ENCODE peak calls at places on chromosomes 2 and 18, in four cellular contexts. One of them, this sample, is unnamed. For H3K4me1, the result is how much of the 10 kb centered on the place peaks cover.

GRCh38 chr18:60466671-60467070 is 94.1 kb upstream of the MC4R start:
- DNase-seq in mucosa of descending colon: no peak
- DNase-seq in endothelial cell of umbilical vein: no peak
- DNase-seq in tibial artery: no peak
- DNase-seq in this sample: no peak

GRCh38 chr2:100422320-100422719 is 4.9 kb upstream of the CHST10 start:
- DNase-seq in mucosa of descending colon: no peak
- DNase-seq in endothelial cell of umbilical vein: peak
- DNase-seq in tibial artery: no peak
- DNase-seq in this sample: peak

GRCh38 chr2:157627594-157628281 is 926 bp downstream of the ACVR1C start:
- DNase-seq in mucosa of descending colon: peak
- DNase-seq in endothelial cell of umbilical vein: peak
- DNase-seq in tibial artery: no peak
- DNase-seq in this sample: no peak

GRCh38 chr2:68901199-68901515 is 30.0 kb upstream of the BMP10 start:
- DNase-seq in mucosa of descending colon: no peak
- DNase-seq in endothelial cell of umbilical vein: peak
- DNase-seq in tibial artery: no peak
- DNase-seq in this sample: peak

GRCh38 chr2:42073739-42074138 is 25.9 kb downstream of the PKDCC start:
- DNase-seq in mucosa of descending colon: no peak
- DNase-seq in endothelial cell of umbilical vein: no peak
- DNase-seq in tibial artery: no peak
- DNase-seq in this sample: no peak

GRCh38 chr2:233026211-233026813 is 6.2 kb upstream of the NEU2 start:
- DNase-seq in mucosa of descending colon: no peak
- DNase-seq in endothelial cell of umbilical vein: no peak
- DNase-seq in tibial artery: no peak
- DNase-seq in this sample: no peak

GRCh38 chr2:240786871-240787311 is 33.1 kb downstream of the KIF1A start:
- DNase-seq in mucosa of descending colon: peak
- DNase-seq in endothelial cell of umbilical vein: no peak
- DNase-seq in tibial artery: no peak
- DNase-seq in this sample: no peak

GRCh38 chr18:56221195-56222065 is 417.0 kb downstream of the TXNL1 start:
- DNase-seq in mucosa of descending colon: no peak
- DNase-seq in endothelial cell of umbilical vein: no peak
- DNase-seq in tibial artery: no peak
- DNase-seq in this sample: no peak

GRCh38 chr18:42114310-42114943 is 159.4 kb downstream of the PIK3C3 start:
- DNase-seq in mucosa of descending colon: no peak
- DNase-seq in endothelial cell of umbilical vein: peak
- DNase-seq in tibial artery: no peak
- DNase-seq in this sample: peak

GRCh38 chr18:2913398-2914005 is 66.7 kb downstream of the EMILIN2 start:
- DNase-seq in mucosa of descending colon: no peak
- DNase-seq in endothelial cell of umbilical vein: no peak
- DNase-seq in tibial artery: no peak
- DNase-seq in this sample: no peak

GRCh38 chr2:146244131-146244530 is 1600.7 kb upstream of the ACVR2A start:
- DNase-seq in mucosa of descending colon: no peak
- DNase-seq in endothelial cell of umbilical vein: no peak
- DNase-seq in tibial artery: no peak
- DNase-seq in this sample: no peak

DNA sequence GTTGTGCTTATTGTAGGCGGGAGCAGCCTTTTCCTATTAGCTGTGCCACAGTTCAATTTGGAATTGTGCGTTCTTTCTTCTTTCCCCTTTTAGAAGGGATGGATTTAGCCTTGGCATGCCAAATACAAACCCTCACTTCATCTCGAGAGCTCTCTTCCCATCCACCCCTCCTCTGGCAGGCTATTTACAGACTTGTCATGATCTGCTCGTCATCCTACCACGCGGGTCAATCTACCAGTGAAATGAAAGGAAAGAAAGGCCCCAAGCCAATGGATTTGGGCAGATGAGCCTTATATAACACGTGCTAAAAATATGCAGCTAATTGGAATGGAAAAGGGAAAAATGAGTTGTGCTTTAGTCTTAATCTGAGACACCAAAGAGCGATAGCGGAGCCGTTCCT is 277.5 kb downstream of the PRKCE start:
- DNase-seq in mucosa of descending colon: no peak
- DNase-seq in endothelial cell of umbilical vein: no peak
- DNase-seq in tibial artery: no peak
- DNase-seq in this sample: no peak
- H3K4me1 ChIP-seq in mucosa of descending colon: under half
- H3K4me1 ChIP-seq in endothelial cell of umbilical vein: under half
- H3K4me1 ChIP-seq in tibial artery: under half
- H3K4me1 ChIP-seq in this sample: under half

DNA sequence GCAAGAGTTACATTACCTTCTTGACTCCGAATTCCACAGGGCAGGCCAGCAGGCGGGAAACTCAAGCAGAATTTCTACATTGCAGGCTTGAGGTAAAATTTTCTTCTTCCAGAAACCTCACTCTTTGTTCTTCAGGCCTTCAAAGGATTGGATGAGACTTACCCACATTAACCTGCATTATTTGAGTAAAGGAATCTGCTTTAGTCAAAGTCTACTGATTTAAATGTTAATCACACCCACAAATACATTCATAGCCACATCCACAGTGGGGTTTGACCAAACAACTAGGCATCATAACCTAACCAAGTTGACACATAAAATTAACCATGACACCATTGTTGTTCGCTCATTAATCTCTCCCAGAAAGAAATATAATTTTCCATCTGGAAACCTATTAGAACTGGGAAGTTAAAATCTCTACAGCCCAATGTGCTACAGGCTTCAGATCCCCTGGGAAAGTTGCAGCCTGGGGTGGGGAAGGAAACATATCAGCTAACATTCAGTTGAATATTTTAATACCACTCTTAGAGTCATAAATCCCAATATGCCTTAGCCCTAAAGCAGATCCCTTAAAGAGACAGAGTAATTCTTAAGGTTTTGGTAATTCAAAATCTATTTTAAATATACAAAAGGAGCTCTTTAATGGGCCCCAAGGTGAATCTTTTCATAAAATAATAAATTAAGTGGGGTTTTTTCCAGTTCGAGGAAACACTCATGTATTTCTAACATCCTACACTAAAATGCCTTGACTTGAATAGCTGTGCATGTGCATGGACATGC is 468.3 kb upstream of the TNP1 start:
- DNase-seq in mucosa of descending colon: no peak
- DNase-seq in endothelial cell of umbilical vein: no peak
- DNase-seq in tibial artery: no peak
- DNase-seq in this sample: peak
- H3K4me1 ChIP-seq in mucosa of descending colon: under half
- H3K4me1 ChIP-seq in endothelial cell of umbilical vein: under half
- H3K4me1 ChIP-seq in tibial artery: under half
- H3K4me1 ChIP-seq in this sample: half or more

DNA sequence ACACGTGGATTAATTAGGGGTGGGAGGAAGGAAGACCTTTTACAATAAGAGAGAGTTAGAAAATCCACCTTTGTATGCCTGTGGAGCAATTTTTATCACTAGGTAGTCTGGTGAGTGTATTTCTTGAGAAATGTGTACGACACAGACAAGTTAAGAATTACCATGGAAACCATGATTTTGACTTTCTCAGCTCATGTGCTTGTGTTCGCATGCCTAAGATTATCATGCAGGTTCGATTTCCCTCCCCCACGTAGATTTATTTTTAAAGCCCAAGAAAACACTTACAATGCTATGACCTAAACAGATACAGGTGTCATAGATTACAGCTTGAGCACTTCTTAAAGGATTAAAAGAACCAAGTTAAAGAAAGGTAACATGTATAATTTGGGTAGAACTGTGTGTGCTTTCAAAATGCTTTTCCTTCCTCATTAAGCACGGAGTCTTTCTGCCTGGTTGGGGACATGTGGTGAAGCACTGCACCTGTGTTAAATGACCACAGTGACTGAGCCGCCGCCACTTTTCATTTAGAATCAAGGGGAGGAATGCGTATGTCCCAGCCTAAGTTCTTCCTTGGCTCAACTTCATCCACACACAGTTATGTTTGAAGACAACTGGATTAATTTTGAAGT is 16.6 kb downstream of the SERTAD2 start:
- DNase-seq in mucosa of descending colon: no peak
- DNase-seq in endothelial cell of umbilical vein: no peak
- DNase-seq in tibial artery: no peak
- DNase-seq in this sample: no peak
- H3K4me1 ChIP-seq in mucosa of descending colon: under half
- H3K4me1 ChIP-seq in endothelial cell of umbilical vein: under half
- H3K4me1 ChIP-seq in tibial artery: under half
- H3K4me1 ChIP-seq in this sample: half or more

GRCh38 chr2:119747311-119747710 is 12.4 kb upstream of the PTPN4 start:
- DNase-seq in mucosa of descending colon: no peak
- DNase-seq in endothelial cell of umbilical vein: no peak
- DNase-seq in tibial artery: no peak
- DNase-seq in this sample: no peak

GRCh38 chr2:119744335-119744939 is 15.3 kb upstream of the PTPN4 start:
- DNase-seq in mucosa of descending colon: no peak
- DNase-seq in endothelial cell of umbilical vein: peak
- DNase-seq in tibial artery: no peak
- DNase-seq in this sample: no peak

GRCh38 chr2:119748135-119748534 is 11.6 kb upstream of the PTPN4 start:
- DNase-seq in mucosa of descending colon: no peak
- DNase-seq in endothelial cell of umbilical vein: no peak
- DNase-seq in tibial artery: no peak
- DNase-seq in this sample: no peak

GRCh38 chr2:119746836-119747235 is 12.9 kb upstream of the PTPN4 start:
- DNase-seq in mucosa of descending colon: no peak
- DNase-seq in endothelial cell of umbilical vein: no peak
- DNase-seq in tibial artery: no peak
- DNase-seq in this sample: peak

GRCh38 chr2:119745566-119745965 is 14.2 kb upstream of the PTPN4 start:
- DNase-seq in mucosa of descending colon: no peak
- DNase-seq in endothelial cell of umbilical vein: no peak
- DNase-seq in tibial artery: no peak
- DNase-seq in this sample: no peak
- H3K4me1 ChIP-seq in mucosa of descending colon: under half
- H3K4me1 ChIP-seq in endothelial cell of umbilical vein: under half
- H3K4me1 ChIP-seq in tibial artery: under half
- H3K4me1 ChIP-seq in this sample: under half

DNA sequence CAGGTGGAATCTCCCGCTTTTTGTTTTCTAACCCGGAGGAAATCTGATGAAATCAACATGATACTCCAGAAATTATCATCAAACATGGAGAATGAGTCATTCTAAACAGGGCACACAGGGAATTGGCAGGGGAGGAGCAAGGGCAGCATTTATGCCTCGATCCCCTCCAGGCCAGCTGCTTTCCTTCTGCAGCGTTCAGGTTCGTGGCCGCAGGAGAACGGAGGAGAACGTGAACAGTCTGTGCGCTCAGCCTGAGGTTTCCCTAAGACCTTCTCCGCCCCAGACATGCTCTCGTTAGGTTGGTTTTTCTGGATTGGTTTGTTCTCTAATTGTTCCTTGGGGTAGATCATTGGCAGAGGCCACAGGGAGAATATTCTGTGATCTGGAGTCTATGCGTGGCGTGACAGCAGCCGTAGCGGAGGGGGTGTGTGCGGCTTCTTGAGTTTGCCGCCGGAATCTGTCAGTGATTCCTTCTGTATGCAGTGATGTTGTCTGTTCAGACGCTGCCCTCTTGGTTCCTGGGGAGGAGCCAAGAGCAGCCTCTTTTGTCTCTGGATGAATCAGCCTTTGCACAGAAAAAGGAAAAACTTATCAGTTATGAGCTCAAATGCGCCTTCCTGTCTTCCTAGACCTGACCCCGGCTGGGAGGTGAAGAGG is 75.9 kb downstream of the SH3BP4 start:
- DNase-seq in mucosa of descending colon: no peak
- DNase-seq in endothelial cell of umbilical vein: peak
- DNase-seq in tibial artery: no peak
- DNase-seq in this sample: peak
- H3K4me1 ChIP-seq in mucosa of descending colon: under half
- H3K4me1 ChIP-seq in endothelial cell of umbilical vein: half or more
- H3K4me1 ChIP-seq in tibial artery: under half
- H3K4me1 ChIP-seq in this sample: under half

GRCh38 chr2:46229134-46230063 is 67.8 kb upstream of the EPAS1 start:
- DNase-seq in mucosa of descending colon: no peak
- DNase-seq in endothelial cell of umbilical vein: no peak
- DNase-seq in tibial artery: no peak
- DNase-seq in this sample: peak
- H3K4me1 ChIP-seq in mucosa of descending colon: under half
- H3K4me1 ChIP-seq in endothelial cell of umbilical vein: under half
- H3K4me1 ChIP-seq in tibial artery: under half
- H3K4me1 ChIP-seq in this sample: under half

This sample was measured in A673.